ENCODE peak calls at places on chromosomes 2 and 18, in four cellular contexts. One of them, this sample, is unnamed.

GRCh38 chr2:215899111-215900074 is 114.0 kb downstream of the MREG start:
- DNase-seq in HepG2: no peak
- DNase-seq in K562: no peak
- DNase-seq in H1: no peak
- DNase-seq in this sample: no peak

GRCh38 chr18:3037423-3037915 is 24.5 kb upstream of the LPIN2 start:
- DNase-seq in H1: no peak
- DNase-seq in K562: peak; percentile 82
- DNase-seq in HepG2: peak; percentile 98
- DNase-seq in this sample: peak; percentile 77

GRCh38 chr2:170156592-170156991 is 21.4 kb upstream of the MYO3B start:
- DNase-seq in H1: no peak
- DNase-seq in K562: no peak
- DNase-seq in HepG2: no peak
- DNase-seq in this sample: no peak

GRCh38 chr2:29113891-29114321 is 1.3 kb upstream of the CLIP4 start:
- DNase-seq in K562: peak; percentile 17
- DNase-seq in H1: no peak
- DNase-seq in HepG2: no peak
- DNase-seq in this sample: no peak

GRCh38 chr18:58269931-58270330 is 225.9 kb downstream of the NEDD4L start:
- DNase-seq in HepG2: no peak
- DNase-seq in H1: no peak
- DNase-seq in K562: no peak
- DNase-seq in this sample: no peak

GRCh38 chr2:106797494-106797893 is 88.5 kb downstream of the ST6GAL2 start:
- DNase-seq in HepG2: no peak
- DNase-seq in H1: no peak
- DNase-seq in K562: no peak
- DNase-seq in this sample: no peak

GRCh38 chr2:160630801-160631590 is 137.4 kb upstream of the RBMS1 start:
- DNase-seq in H1: no peak
- DNase-seq in K562: no peak
- DNase-seq in HepG2: no peak
- DNase-seq in this sample: no peak

GRCh38 chr2:190088917-190089316 is 26.4 kb upstream of the MSTN start:
- DNase-seq in H1: no peak
- DNase-seq in HepG2: peak; percentile 73
- DNase-seq in K562: peak; percentile 77
- DNase-seq in this sample: peak; percentile 20

GRCh38 chr2:128497461-128497860 is 178.8 kb upstream of the HS6ST1 start:
- DNase-seq in K562: no peak
- DNase-seq in H1: no peak
- DNase-seq in HepG2: no peak
- DNase-seq in this sample: no peak

GRCh38 chr2:23532311-23533013 is 147.5 kb downstream of the KLHL29 start:
- DNase-seq in H1: no peak
- DNase-seq in K562: no peak
- DNase-seq in HepG2: no peak
- DNase-seq in this sample: peak; percentile 4

GRCh38 chr2:3689998-3690748 is 13.2 kb upstream of the DCDC2C start:
- DNase-seq in HepG2: no peak
- DNase-seq in K562: no peak
- DNase-seq in H1: no peak
- DNase-seq in this sample: no peak

GRCh38 chr2:171327043-171327496 is 106.7 kb downstream of the METTL8 start:
- DNase-seq in HepG2: no peak
- DNase-seq in H1: no peak
- DNase-seq in K562: no peak
- DNase-seq in this sample: no peak

GRCh38 chr18:37317486-37317885 is 248.1 kb downstream of the CELF4 start:
- DNase-seq in H1: no peak
- DNase-seq in K562: no peak
- DNase-seq in HepG2: no peak
- DNase-seq in this sample: no peak

GRCh38 chr2:205925373-205926337 is 160.3 kb downstream of the INO80D start:
- DNase-seq in HepG2: peak; percentile 38
- DNase-seq in K562: peak; percentile 61
- DNase-seq in H1: peak; percentile 46
- DNase-seq in this sample: no peak

GRCh38 chr18:28504100-28504499 is 327.2 kb upstream of the CDH2 start:
- DNase-seq in K562: no peak
- DNase-seq in HepG2: no peak
- DNase-seq in H1: no peak
- DNase-seq in this sample: no peak

GRCh38 chr2:20356042-20356441 is 5.4 kb upstream of the PUM2 start:
- DNase-seq in K562: no peak
- DNase-seq in HepG2: no peak
- DNase-seq in H1: no peak
- DNase-seq in this sample: no peak

GRCh38 chr18:23105581-23106219 is 29.6 kb upstream of the CABLES1 start:
- DNase-seq in HepG2: no peak
- DNase-seq in H1: no peak
- DNase-seq in K562: no peak
- DNase-seq in this sample: no peak

GRCh38 chr18:22826726-22827125 is 106.4 kb upstream of the RBBP8 start:
- DNase-seq in H1: no peak
- DNase-seq in K562: no peak
- DNase-seq in HepG2: no peak
- DNase-seq in this sample: no peak

GRCh38 chr2:11071207-11071606 is 84.1 kb upstream of the SLC66A3 start:
- DNase-seq in K562: peak; percentile 21
- DNase-seq in H1: no peak
- DNase-seq in HepG2: no peak
- DNase-seq in this sample: no peak

GRCh38 chr2:221309888-221310287 is 262.2 kb downstream of the EPHA4 start:
- DNase-seq in H1: no peak
- DNase-seq in K562: no peak
- DNase-seq in HepG2: no peak
- DNase-seq in this sample: no peak

GRCh38 chr2:12805032-12805431 is 88.3 kb downstream of the TRIB2 start:
- DNase-seq in HepG2: no peak
- DNase-seq in H1: no peak
- DNase-seq in K562: no peak
- DNase-seq in this sample: no peak

GRCh38 chr18:48997985-48998831 is 47.4 kb upstream of the SMAD7 start:
- DNase-seq in H1: peak; percentile 70
- DNase-seq in K562: peak; percentile 56
- DNase-seq in HepG2: peak; percentile 45
- DNase-seq in this sample: no peak

GRCh38 chr2:105812180-105813044 is 67.7 kb downstream of the NCK2 start:
- DNase-seq in K562: peak; percentile 62
- DNase-seq in HepG2: peak; percentile 60
- DNase-seq in H1: no peak
- DNase-seq in this sample: no peak

GRCh38 chr18:49955263-49955662 is 141.9 kb upstream of the ACAA2 start:
- DNase-seq in H1: no peak
- DNase-seq in K562: no peak
- DNase-seq in HepG2: no peak
- DNase-seq in this sample: no peak

GRCh38 chr2:215019521-215020145 is 118.8 kb downstream of the ABCA12 start:
- DNase-seq in HepG2: no peak
- DNase-seq in K562: no peak
- DNase-seq in H1: no peak
- DNase-seq in this sample: peak; percentile 75

GRCh38 chr2:172311921-172312345 is 115.5 kb upstream of the ITGA6 start:
- DNase-seq in HepG2: no peak
- DNase-seq in K562: no peak
- DNase-seq in H1: no peak
- DNase-seq in this sample: no peak

GRCh38 chr2:234074751-234075520 is 24.4 kb downstream of the SPP2 start:
- DNase-seq in K562: no peak
- DNase-seq in HepG2: no peak
- DNase-seq in H1: no peak
- DNase-seq in this sample: no peak

GRCh38 chr18:22705328-22705727 is 227.8 kb upstream of the RBBP8 start:
- DNase-seq in H1: no peak
- DNase-seq in K562: no peak
- DNase-seq in HepG2: no peak
- DNase-seq in this sample: no peak

GRCh38 chr2:238060542-238061309 is at the start of gene SCLY:
- DNase-seq in HepG2: peak; percentile 97
- DNase-seq in H1: peak; percentile 92
- DNase-seq in K562: peak; percentile 96
- DNase-seq in this sample: peak; percentile 87

GRCh38 chr2:61910603-61911002 is 5.1 kb downstream of the COMMD1 start:
- DNase-seq in HepG2: peak; percentile 24
- DNase-seq in H1: no peak
- DNase-seq in K562: no peak
- DNase-seq in this sample: no peak

GRCh38 chr2:37570773-37571570 is 100.5 kb downstream of the CDC42EP3 start:
- DNase-seq in HepG2: no peak
- DNase-seq in H1: no peak
- DNase-seq in K562: peak; percentile 36
- DNase-seq in this sample: peak; percentile 98
- TF ChIP-seq KDM1A in HepG2: no peak
- TF ChIP-seq KDM1A in H1: no peak
- TF ChIP-seq KDM1A in K562: no peak
- TF ChIP-seq KDM1A in this sample: no peak

DNA sequence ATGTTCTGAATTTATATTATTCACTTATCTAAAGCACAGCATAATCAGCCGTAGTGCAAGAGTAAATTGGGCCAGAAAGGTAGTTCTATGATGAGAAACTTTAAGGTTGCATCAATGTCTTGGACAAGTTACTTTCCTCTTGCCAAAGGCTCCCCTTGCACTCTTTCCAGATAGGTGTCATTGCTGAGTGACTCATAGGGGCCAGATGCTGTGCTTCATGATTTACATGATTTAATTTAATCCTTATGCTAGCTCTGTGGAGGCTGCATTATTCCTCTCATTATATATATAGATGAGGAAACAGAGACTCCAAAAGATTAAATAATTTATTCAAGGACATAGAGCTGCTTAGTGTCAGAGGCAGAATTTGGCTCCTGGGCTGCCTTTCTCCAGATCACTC is 5.0 kb downstream of the CFAP221 start:
- DNase-seq in H1: no peak
- DNase-seq in HepG2: no peak
- DNase-seq in K562: no peak
- DNase-seq in this sample: no peak
- TF ChIP-seq TAF1 in H1: no peak
- TF ChIP-seq TAF1 in HepG2: no peak
- TF ChIP-seq TAF1 in K562: no peak
- TF ChIP-seq TAF1 in this sample: no peak

GRCh38 chr18:45836242-45837215 is 11.1 kb downstream of the SIGLEC15 start:
- DNase-seq in K562: no peak
- DNase-seq in HepG2: no peak
- DNase-seq in H1: no peak
- DNase-seq in this sample: no peak
- TF ChIP-seq RAD21 in K562: no peak
- TF ChIP-seq RAD21 in HepG2: no peak
- TF ChIP-seq RAD21 in H1: no peak
- TF ChIP-seq RAD21 in this sample: no peak

GRCh38 chr2:127118038-127118437 is 11.1 kb upstream of the BIN1 start:
- DNase-seq in K562: no peak
- DNase-seq in H1: no peak
- DNase-seq in HepG2: no peak
- DNase-seq in this sample: no peak

GRCh38 chr2:127115471-127116199 is 8.7 kb upstream of the BIN1 start:
- DNase-seq in HepG2: no peak
- DNase-seq in K562: no peak
- DNase-seq in H1: no peak
- DNase-seq in this sample: no peak

GRCh38 chr2:127121341-127121740 is 14.4 kb upstream of the BIN1 start:
- DNase-seq in K562: no peak
- DNase-seq in HepG2: no peak
- DNase-seq in H1: no peak
- DNase-seq in this sample: no peak

GRCh38 chr2:127117603-127118002 is 10.6 kb upstream of the BIN1 start:
- DNase-seq in K562: no peak
- DNase-seq in HepG2: no peak
- DNase-seq in H1: no peak
- DNase-seq in this sample: no peak

DNA sequence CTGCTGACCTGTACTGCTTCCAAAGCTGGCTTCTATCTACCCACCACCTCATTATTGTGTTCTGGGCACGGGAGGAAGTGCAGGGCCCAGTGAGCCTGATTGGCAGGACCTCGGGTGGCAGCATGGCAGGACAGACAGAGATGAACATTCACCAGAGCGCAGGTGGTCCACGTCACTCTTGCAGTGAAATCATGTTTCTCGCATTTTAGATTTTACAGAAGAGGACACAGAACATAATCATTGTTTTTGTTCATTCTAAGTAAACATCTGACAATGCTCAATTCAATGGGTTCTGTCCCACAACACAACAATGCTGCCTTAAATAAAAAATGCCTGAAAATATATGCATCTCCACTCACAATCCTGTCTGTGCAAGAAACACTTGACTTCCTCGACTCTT is 11.5 kb upstream of the BIN1 start:
- DNase-seq in HepG2: no peak
- DNase-seq in K562: no peak
- DNase-seq in H1: no peak
- DNase-seq in this sample: no peak
- TF ChIP-seq KDM1A in HepG2: no peak
- TF ChIP-seq KDM1A in K562: no peak
- TF ChIP-seq KDM1A in H1: no peak
- TF ChIP-seq KDM1A in this sample: no peak

GRCh38 chr18:12279781-12280531 is 25.8 kb downstream of the CIDEA start:
- DNase-seq in H1: no peak
- DNase-seq in K562: no peak
- DNase-seq in HepG2: no peak
- DNase-seq in this sample: no peak

GRCh38 chr18:12281861-12282260 is 26.2 kb upstream of the TUBB6 start:
- DNase-seq in HepG2: no peak
- DNase-seq in H1: no peak
- DNase-seq in K562: no peak
- DNase-seq in this sample: no peak

GRCh38 chr18:12282436-12283039 is 25.5 kb upstream of the TUBB6 start:
- DNase-seq in HepG2: peak; percentile 27
- DNase-seq in H1: no peak
- DNase-seq in K562: no peak
- DNase-seq in this sample: no peak

GRCh38 chr18:12283666-12284065 is 24.4 kb upstream of the TUBB6 start:
- DNase-seq in HepG2: no peak
- DNase-seq in H1: no peak
- DNase-seq in K562: peak; percentile 64
- DNase-seq in this sample: no peak

DNA sequence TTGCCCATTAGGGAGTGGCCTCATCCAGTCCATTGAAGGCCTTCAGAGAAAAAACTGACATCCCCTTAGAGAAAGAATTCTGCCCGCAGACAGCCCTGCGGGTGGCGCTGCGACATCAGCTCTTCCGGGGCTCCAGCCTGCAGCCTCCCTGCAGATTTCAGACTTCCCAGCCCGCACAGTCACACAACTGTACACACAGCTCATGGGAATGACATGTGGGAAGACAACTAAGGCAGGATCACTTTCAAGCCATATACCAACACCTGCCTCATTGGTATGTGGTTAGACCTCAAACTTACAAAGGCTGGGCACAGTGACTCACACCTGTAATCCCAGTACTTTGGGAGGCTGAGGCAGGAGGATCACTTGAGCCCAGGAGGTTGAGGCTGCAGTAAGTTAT is 24.8 kb upstream of the TUBB6 start:
- DNase-seq in H1: no peak
- DNase-seq in K562: peak; percentile 73
- DNase-seq in HepG2: peak; percentile 29
- DNase-seq in this sample: no peak
- TF ChIP-seq TAF1 in H1: no peak
- TF ChIP-seq TAF1 in K562: no peak
- TF ChIP-seq TAF1 in HepG2: no peak
- TF ChIP-seq TAF1 in this sample: no peak

GRCh38 chr2:202815548-202816420 is 55.8 kb downstream of the ICA1L start:
- DNase-seq in HepG2: no peak
- DNase-seq in K562: no peak
- DNase-seq in H1: no peak
- DNase-seq in this sample: no peak
- TF ChIP-seq RAD21 in HepG2: no peak
- TF ChIP-seq RAD21 in K562: no peak
- TF ChIP-seq RAD21 in H1: no peak
- TF ChIP-seq RAD21 in this sample: no peak